ENCODE peak calls at places on chromosomes 7 and 10, in four cellular contexts. One of them, this sample, is unnamed.

GRCh38 chr10:132463333-132464255 is 66.6 kb downstream of the PWWP2B start:
- DNase-seq in right lobe of liver: peak
- DNase-seq in hypothalamus: no peak
- DNase-seq in choroid plexus epithelial cell: peak
- DNase-seq in this sample: peak

GRCh38 chr7:34756025-34756437 is 98.0 kb downstream of the NPSR1 start:
- DNase-seq in right lobe of liver: no peak
- DNase-seq in hypothalamus: no peak
- DNase-seq in choroid plexus epithelial cell: peak
- DNase-seq in this sample: no peak

GRCh38 chr10:390449-391100 is 255.3 kb downstream of the ZMYND11 start:
- DNase-seq in right lobe of liver: no peak
- DNase-seq in hypothalamus: no peak
- DNase-seq in choroid plexus epithelial cell: no peak
- DNase-seq in this sample: no peak

GRCh38 chr10:14276200-14276599 is 54.5 kb downstream of the FRMD4A start:
- DNase-seq in right lobe of liver: no peak
- DNase-seq in hypothalamus: no peak
- DNase-seq in choroid plexus epithelial cell: no peak
- DNase-seq in this sample: no peak

GRCh38 chr10:117364121-117364960 is 10.9 kb downstream of the PDZD8 start:
- DNase-seq in right lobe of liver: no peak
- DNase-seq in hypothalamus: no peak
- DNase-seq in choroid plexus epithelial cell: peak
- DNase-seq in this sample: no peak

GRCh38 chr10:29922904-29923303 is 136.5 kb downstream of the JCAD start:
- DNase-seq in right lobe of liver: no peak
- DNase-seq in hypothalamus: no peak
- DNase-seq in choroid plexus epithelial cell: no peak
- DNase-seq in this sample: no peak

GRCh38 chr7:48728799-48729198 is 195.5 kb upstream of the CDC14C start:
- DNase-seq in right lobe of liver: no peak
- DNase-seq in hypothalamus: no peak
- DNase-seq in choroid plexus epithelial cell: no peak
- DNase-seq in this sample: no peak

GRCh38 chr10:44807451-44807850 is 103.7 kb upstream of the TMEM72 start:
- DNase-seq in right lobe of liver: no peak
- DNase-seq in hypothalamus: no peak
- DNase-seq in choroid plexus epithelial cell: no peak
- DNase-seq in this sample: no peak

GRCh38 chr10:18333616-18334015 is 193.4 kb downstream of the CACNB2 start:
- DNase-seq in right lobe of liver: no peak
- DNase-seq in hypothalamus: no peak
- DNase-seq in choroid plexus epithelial cell: peak
- DNase-seq in this sample: no peak

GRCh38 chr7:71096341-71096740 is 35.6 kb upstream of the GALNT17 start:
- DNase-seq in right lobe of liver: no peak
- DNase-seq in hypothalamus: no peak
- DNase-seq in choroid plexus epithelial cell: no peak
- DNase-seq in this sample: no peak

GRCh38 chr7:1028775-1029636 is 15.3 kb upstream of the GPR146 start:
- DNase-seq in right lobe of liver: peak
- DNase-seq in hypothalamus: peak
- DNase-seq in choroid plexus epithelial cell: peak
- DNase-seq in this sample: peak

GRCh38 chr7:99918959-99919813 is at the start of gene TRIM4:
- DNase-seq in right lobe of liver: peak
- DNase-seq in hypothalamus: peak
- DNase-seq in choroid plexus epithelial cell: peak
- DNase-seq in this sample: peak

GRCh38 chr7:155269766-155270585 is 27.7 kb upstream of the INSIG1 start:
- DNase-seq in right lobe of liver: peak
- DNase-seq in hypothalamus: no peak
- DNase-seq in choroid plexus epithelial cell: peak
- DNase-seq in this sample: no peak

GRCh38 chr7:94324380-94325120 is 70.1 kb upstream of the COL1A2 start:
- DNase-seq in right lobe of liver: no peak
- DNase-seq in hypothalamus: no peak
- DNase-seq in choroid plexus epithelial cell: no peak
- DNase-seq in this sample: no peak

GRCh38 chr10:63515002-63515763 is 6.0 kb upstream of the REEP3 start:
- DNase-seq in right lobe of liver: no peak
- DNase-seq in hypothalamus: no peak
- DNase-seq in choroid plexus epithelial cell: peak
- DNase-seq in this sample: no peak

GRCh38 chr10:47287365-47287802 is 12.6 kb upstream of the GDF10 start:
- DNase-seq in right lobe of liver: no peak
- DNase-seq in hypothalamus: no peak
- DNase-seq in choroid plexus epithelial cell: no peak
- DNase-seq in this sample: no peak

GRCh38 chr10:104937528-104937927 is 296.4 kb downstream of the SORCS3 start:
- DNase-seq in right lobe of liver: no peak
- DNase-seq in hypothalamus: no peak
- DNase-seq in choroid plexus epithelial cell: peak
- DNase-seq in this sample: no peak

GRCh38 chr10:28975891-28976471 is 298.7 kb downstream of the BAMBI start:
- DNase-seq in right lobe of liver: no peak
- DNase-seq in hypothalamus: no peak
- DNase-seq in choroid plexus epithelial cell: peak
- DNase-seq in this sample: no peak

GRCh38 chr10:49008056-49008455 is 68.4 kb upstream of the LRRC18 start:
- DNase-seq in right lobe of liver: no peak
- DNase-seq in hypothalamus: no peak
- DNase-seq in choroid plexus epithelial cell: no peak
- DNase-seq in this sample: no peak

GRCh38 chr7:117381357-117381756 is 45.9 kb downstream of the ASZ1 start:
- DNase-seq in right lobe of liver: no peak
- DNase-seq in hypothalamus: no peak
- DNase-seq in choroid plexus epithelial cell: peak
- DNase-seq in this sample: no peak

GRCh38 chr10:48750991-48751390 is 66.3 kb downstream of the WDFY4 start:
- DNase-seq in right lobe of liver: no peak
- DNase-seq in hypothalamus: no peak
- DNase-seq in choroid plexus epithelial cell: no peak
- DNase-seq in this sample: no peak

GRCh38 chr7:101465576-101466196 is 103.0 kb downstream of the COL26A1 start:
- DNase-seq in right lobe of liver: no peak
- DNase-seq in hypothalamus: no peak
- DNase-seq in choroid plexus epithelial cell: no peak
- DNase-seq in this sample: no peak

GRCh38 chr10:102596506-102596971 is 47.7 kb upstream of the TRIM8 start:
- DNase-seq in right lobe of liver: peak
- DNase-seq in hypothalamus: no peak
- DNase-seq in choroid plexus epithelial cell: peak
- DNase-seq in this sample: peak

GRCh38 chr10:35735412-35735811 is 93.3 kb upstream of the FZD8 start:
- DNase-seq in right lobe of liver: no peak
- DNase-seq in hypothalamus: no peak
- DNase-seq in choroid plexus epithelial cell: peak
- DNase-seq in this sample: no peak

GRCh38 chr7:143850682-143851081 is 51.3 kb downstream of the TCAF1 start:
- DNase-seq in right lobe of liver: no peak
- DNase-seq in hypothalamus: no peak
- DNase-seq in choroid plexus epithelial cell: no peak
- DNase-seq in this sample: no peak

GRCh38 chr10:6128591-6129383 is 40.0 kb downstream of the RBM17 start:
- DNase-seq in right lobe of liver: no peak
- DNase-seq in hypothalamus: no peak
- DNase-seq in choroid plexus epithelial cell: peak
- DNase-seq in this sample: no peak

GRCh38 chr7:138679793-138680192 is 21.4 kb downstream of the SVOPL start:
- DNase-seq in right lobe of liver: no peak
- DNase-seq in hypothalamus: no peak
- DNase-seq in choroid plexus epithelial cell: no peak
- DNase-seq in this sample: no peak

GRCh38 chr7:148856035-148856881 is 27.8 kb downstream of the EZH2 start:
- DNase-seq in right lobe of liver: no peak
- DNase-seq in hypothalamus: no peak
- DNase-seq in choroid plexus epithelial cell: peak
- DNase-seq in this sample: peak

GRCh38 chr7:131525820-131526219 is 30.6 kb downstream of the PODXL start:
- DNase-seq in right lobe of liver: no peak
- DNase-seq in hypothalamus: no peak
- DNase-seq in choroid plexus epithelial cell: no peak
- DNase-seq in this sample: no peak

GRCh38 chr10:9786101-9786500 is 1231.6 kb upstream of the CELF2 start:
- DNase-seq in right lobe of liver: no peak
- DNase-seq in hypothalamus: no peak
- DNase-seq in choroid plexus epithelial cell: peak
- DNase-seq in this sample: no peak

GRCh38 chr10:69383485-69384089 is 33.1 kb downstream of the TACR2 start:
- DNase-seq in right lobe of liver: no peak
- DNase-seq in hypothalamus: no peak
- DNase-seq in choroid plexus epithelial cell: peak
- DNase-seq in this sample: no peak

GRCh38 chr7:101543846-101544245 is 85.2 kb downstream of the MYL10 start:
- DNase-seq in right lobe of liver: no peak
- DNase-seq in hypothalamus: no peak
- DNase-seq in choroid plexus epithelial cell: no peak
- DNase-seq in this sample: no peak

GRCh38 chr7:131328387-131329175 is 905 bp downstream of the MKLN1 start:
- DNase-seq in right lobe of liver: no peak
- DNase-seq in hypothalamus: no peak
- DNase-seq in choroid plexus epithelial cell: peak
- DNase-seq in this sample: peak

GRCh38 chr7:142383826-142384507 is 126.1 kb upstream of the PRSS58 start:
- DNase-seq in right lobe of liver: no peak
- DNase-seq in hypothalamus: no peak
- DNase-seq in choroid plexus epithelial cell: no peak
- DNase-seq in this sample: no peak

This sample was measured in GM13977.